ENCODE peak calls at places on chromosome 6, in seven cellular contexts. One of them, this sample, is unnamed.

GRCh38 chr6:19838442-19839236 is 1.5 kb downstream of the ID4 start:
- DNase-seq in caudate nucleus: no peak
- DNase-seq in neural crest cell: peak; percentile 37
- DNase-seq in GOT3: no peak
- DNase-seq in Daoy: peak; percentile 61
- DNase-seq in EL: peak; percentile 21
- DNase-seq in GM12865: peak; percentile 35
- DNase-seq in this sample: no peak

GRCh38 chr6:21887301-21888185 is 294.0 kb downstream of the SOX4 start:
- DNase-seq in EL: no peak
- DNase-seq in GOT3: no peak
- DNase-seq in GM12865: no peak
- DNase-seq in Daoy: no peak
- DNase-seq in caudate nucleus: no peak
- DNase-seq in neural crest cell: no peak
- DNase-seq in this sample: no peak

GRCh38 chr6:78525961-78526360 is 341.4 kb upstream of the IRAK1BP1 start:
- DNase-seq in GOT3: no peak
- DNase-seq in GM12865: no peak
- DNase-seq in EL: no peak
- DNase-seq in neural crest cell: no peak
- DNase-seq in caudate nucleus: peak; percentile 5
- DNase-seq in Daoy: no peak
- DNase-seq in this sample: no peak

GRCh38 chr6:117206951-117207687 is 58.2 kb upstream of the VGLL2 start:
- DNase-seq in GOT3: no peak
- DNase-seq in GM12865: no peak
- DNase-seq in caudate nucleus: no peak
- DNase-seq in Daoy: peak; percentile 3
- DNase-seq in EL: peak; percentile 23
- DNase-seq in neural crest cell: no peak
- DNase-seq in this sample: no peak

GRCh38 chr6:36616888-36617521 is 22.8 kb downstream of the SRSF3 start:
- DNase-seq in GOT3: no peak
- DNase-seq in neural crest cell: no peak
- DNase-seq in caudate nucleus: no peak
- DNase-seq in Daoy: peak; percentile 91
- DNase-seq in EL: peak; percentile 69
- DNase-seq in GM12865: peak; percentile 40
- DNase-seq in this sample: no peak

GRCh38 chr6:141988954-141989705 is 143.6 kb upstream of the GJE1 start:
- DNase-seq in GM12865: peak; percentile 51
- DNase-seq in GOT3: no peak
- DNase-seq in caudate nucleus: no peak
- DNase-seq in neural crest cell: peak; percentile 6
- DNase-seq in EL: peak; percentile 80
- DNase-seq in Daoy: peak; percentile 67
- DNase-seq in this sample: peak; percentile 63

GRCh38 chr6:157982580-157983438 is 1.1 kb downstream of the SYNJ2 start:
- DNase-seq in GM12865: peak; percentile 35
- DNase-seq in EL: peak; percentile 65
- DNase-seq in Daoy: peak; percentile 84
- DNase-seq in caudate nucleus: no peak
- DNase-seq in GOT3: no peak
- DNase-seq in neural crest cell: no peak
- DNase-seq in this sample: no peak

GRCh38 chr6:113823916-113824315 is 33.2 kb upstream of the MARCKS start:
- DNase-seq in EL: no peak
- DNase-seq in Daoy: no peak
- DNase-seq in caudate nucleus: no peak
- DNase-seq in GOT3: no peak
- DNase-seq in neural crest cell: no peak
- DNase-seq in GM12865: no peak
- DNase-seq in this sample: no peak

GRCh38 chr6:113854531-113855499 is 2.3 kb upstream of the MARCKS start:
- DNase-seq in neural crest cell: peak; percentile 81
- DNase-seq in GM12865: peak; percentile 91
- DNase-seq in caudate nucleus: peak; percentile 87
- DNase-seq in GOT3: no peak
- DNase-seq in EL: peak; percentile 92
- DNase-seq in Daoy: peak; percentile 91
- DNase-seq in this sample: no peak

GRCh38 chr6:105991561-105992314 is 94.4 kb upstream of the PRDM1 start:
- DNase-seq in Daoy: peak; percentile 14
- DNase-seq in GM12865: peak; percentile 56
- DNase-seq in caudate nucleus: no peak
- DNase-seq in neural crest cell: no peak
- DNase-seq in EL: peak; percentile 25
- DNase-seq in GOT3: no peak
- DNase-seq in this sample: no peak

GRCh38 chr6:5422321-5422915 is 161.1 kb downstream of the FARS2 start:
- DNase-seq in Daoy: peak; percentile 56
- DNase-seq in EL: peak; percentile 16
- DNase-seq in neural crest cell: no peak
- DNase-seq in GOT3: no peak
- DNase-seq in caudate nucleus: no peak
- DNase-seq in GM12865: peak; percentile 45
- DNase-seq in this sample: peak; percentile 33

GRCh38 chr6:30885999-30886896 is 1.9 kb downstream of the DDR1 start:
- DNase-seq in GM12865: no peak
- DNase-seq in neural crest cell: peak; percentile 56
- DNase-seq in Daoy: peak; percentile 89
- DNase-seq in caudate nucleus: peak; percentile 77
- DNase-seq in EL: peak; percentile 95
- DNase-seq in GOT3: no peak
- DNase-seq in this sample: no peak

GRCh38 chr6:28537065-28537464 is 11.4 kb downstream of the GPX5 start:
- DNase-seq in caudate nucleus: no peak
- DNase-seq in Daoy: peak; percentile 63
- DNase-seq in GOT3: no peak
- DNase-seq in EL: peak; percentile 17
- DNase-seq in GM12865: peak; percentile 3
- DNase-seq in neural crest cell: peak; percentile 47
- DNase-seq in this sample: no peak

GRCh38 chr6:121247386-121247785 is 86.9 kb downstream of the TBC1D32 start:
- DNase-seq in GM12865: peak; percentile 11
- DNase-seq in EL: peak; percentile 46
- DNase-seq in caudate nucleus: no peak
- DNase-seq in GOT3: no peak
- DNase-seq in neural crest cell: no peak
- DNase-seq in Daoy: no peak
- DNase-seq in this sample: no peak

GRCh38 chr6:170237999-170238740 is 52.7 kb downstream of the DLL1 start:
- DNase-seq in EL: no peak
- DNase-seq in neural crest cell: no peak
- DNase-seq in caudate nucleus: no peak
- DNase-seq in GM12865: no peak
- DNase-seq in GOT3: no peak
- DNase-seq in Daoy: no peak
- DNase-seq in this sample: no peak

GRCh38 chr6:74256387-74257180 is 560.6 kb downstream of the CD109 start:
- DNase-seq in GM12865: no peak
- DNase-seq in neural crest cell: no peak
- DNase-seq in GOT3: no peak
- DNase-seq in caudate nucleus: no peak
- DNase-seq in EL: no peak
- DNase-seq in Daoy: no peak
- DNase-seq in this sample: no peak

GRCh38 chr6:25250878-25251277 is 28.3 kb upstream of the CARMIL1 start:
- DNase-seq in neural crest cell: no peak
- DNase-seq in GM12865: peak; percentile 65
- DNase-seq in EL: peak; percentile 48
- DNase-seq in caudate nucleus: peak; percentile 17
- DNase-seq in Daoy: peak; percentile 41
- DNase-seq in GOT3: no peak
- DNase-seq in this sample: no peak

GRCh38 chr6:169961772-169962561 is 210.5 kb downstream of the ERMARD start:
- DNase-seq in caudate nucleus: no peak
- DNase-seq in GM12865: no peak
- DNase-seq in neural crest cell: peak; percentile 61
- DNase-seq in EL: no peak
- DNase-seq in Daoy: peak; percentile 13
- DNase-seq in GOT3: no peak
- DNase-seq in this sample: peak; percentile 13

GRCh38 chr6:53616450-53617357 is 48.9 kb downstream of the KLHL31 start:
- DNase-seq in neural crest cell: no peak
- DNase-seq in GM12865: no peak
- DNase-seq in GOT3: no peak
- DNase-seq in EL: no peak
- DNase-seq in caudate nucleus: no peak
- DNase-seq in Daoy: no peak
- DNase-seq in this sample: no peak

GRCh38 chr6:168968228-168968627 is 285.4 kb downstream of the THBS2 start:
- DNase-seq in caudate nucleus: no peak
- DNase-seq in EL: peak; percentile 95
- DNase-seq in Daoy: peak; percentile 48
- DNase-seq in GOT3: peak; percentile 55
- DNase-seq in neural crest cell: no peak
- DNase-seq in GM12865: peak; percentile 54
- DNase-seq in this sample: no peak

GRCh38 chr6:52411911-52412310 is 8.2 kb upstream of the EFHC1 start:
- DNase-seq in GOT3: no peak
- DNase-seq in EL: no peak
- DNase-seq in caudate nucleus: no peak
- DNase-seq in GM12865: no peak
- DNase-seq in neural crest cell: no peak
- DNase-seq in Daoy: no peak
- DNase-seq in this sample: no peak

GRCh38 chr6:148379481-148379880 is 36.8 kb downstream of the SASH1 start:
- DNase-seq in GM12865: no peak
- DNase-seq in EL: no peak
- DNase-seq in GOT3: no peak
- DNase-seq in neural crest cell: no peak
- DNase-seq in Daoy: no peak
- DNase-seq in caudate nucleus: no peak
- DNase-seq in this sample: no peak

GRCh38 chr6:3418521-3419060 is 38.3 kb downstream of the SLC22A23 start:
- DNase-seq in GM12865: no peak
- DNase-seq in caudate nucleus: no peak
- DNase-seq in GOT3: no peak
- DNase-seq in Daoy: peak; percentile 17
- DNase-seq in EL: no peak
- DNase-seq in neural crest cell: no peak
- DNase-seq in this sample: no peak

GRCh38 chr6:35096129-35096852 is 44.8 kb downstream of the TCP11 start:
- DNase-seq in Daoy: peak; percentile 80
- DNase-seq in caudate nucleus: no peak
- DNase-seq in EL: peak; percentile 93
- DNase-seq in GOT3: no peak
- DNase-seq in GM12865: no peak
- DNase-seq in neural crest cell: no peak
- DNase-seq in this sample: no peak

GRCh38 chr6:106098383-106099234 is 12.5 kb downstream of the PRDM1 start:
- DNase-seq in neural crest cell: no peak
- DNase-seq in GOT3: no peak
- DNase-seq in GM12865: peak; percentile 89
- DNase-seq in Daoy: peak; percentile 63
- DNase-seq in caudate nucleus: no peak
- DNase-seq in EL: peak; percentile 77
- DNase-seq in this sample: no peak

GRCh38 chr6:137271245-137272183 is 52.3 kb upstream of the IFNGR1 start:
- DNase-seq in caudate nucleus: no peak
- DNase-seq in Daoy: peak; percentile 49
- DNase-seq in GOT3: no peak
- DNase-seq in GM12865: peak; percentile 69
- DNase-seq in neural crest cell: no peak
- DNase-seq in EL: peak; percentile 49
- DNase-seq in this sample: no peak

GRCh38 chr6:43859213-43859612 is 89.2 kb downstream of the VEGFA start:
- DNase-seq in EL: no peak
- DNase-seq in Daoy: no peak
- DNase-seq in neural crest cell: no peak
- DNase-seq in GOT3: no peak
- DNase-seq in caudate nucleus: no peak
- DNase-seq in GM12865: no peak
- DNase-seq in this sample: no peak

GRCh38 chr6:169075211-169075621 is 178.4 kb downstream of the THBS2 start:
- DNase-seq in EL: no peak
- DNase-seq in caudate nucleus: no peak
- DNase-seq in Daoy: peak; percentile 29
- DNase-seq in GOT3: no peak
- DNase-seq in neural crest cell: no peak
- DNase-seq in GM12865: no peak
- DNase-seq in this sample: no peak

GRCh38 chr6:112234596-112234995 is 19.8 kb downstream of the LAMA4 start:
- DNase-seq in caudate nucleus: no peak
- DNase-seq in EL: no peak
- DNase-seq in GOT3: no peak
- DNase-seq in Daoy: no peak
- DNase-seq in neural crest cell: no peak
- DNase-seq in GM12865: no peak
- DNase-seq in this sample: no peak

GRCh38 chr6:113317870-113318269 is 539.3 kb upstream of the MARCKS start:
- DNase-seq in GOT3: no peak
- DNase-seq in GM12865: no peak
- DNase-seq in neural crest cell: peak; percentile 10
- DNase-seq in caudate nucleus: no peak
- DNase-seq in EL: no peak
- DNase-seq in Daoy: no peak
- DNase-seq in this sample: no peak

GRCh38 chr6:141550471-141550870 is 582.3 kb upstream of the GJE1 start:
- DNase-seq in GOT3: no peak
- DNase-seq in EL: no peak
- DNase-seq in neural crest cell: no peak
- DNase-seq in GM12865: no peak
- DNase-seq in Daoy: no peak
- DNase-seq in caudate nucleus: no peak
- DNase-seq in this sample: no peak

GRCh38 chr6:14857501-14857900 is 388.4 kb upstream of the JARID2 start:
- DNase-seq in EL: no peak
- DNase-seq in caudate nucleus: no peak
- DNase-seq in neural crest cell: no peak
- DNase-seq in GOT3: no peak
- DNase-seq in GM12865: peak; percentile 15
- DNase-seq in Daoy: no peak
- DNase-seq in this sample: no peak

GRCh38 chr6:167703347-167703746 is 123.4 kb upstream of the AFDN start:
- DNase-seq in GM12865: no peak
- DNase-seq in caudate nucleus: no peak
- DNase-seq in EL: no peak
- DNase-seq in GOT3: no peak
- DNase-seq in neural crest cell: no peak
- DNase-seq in Daoy: no peak
- DNase-seq in this sample: no peak

GRCh38 chr6:129938242-129939020 is 77.3 kb upstream of the TMEM244 start:
- DNase-seq in caudate nucleus: no peak
- DNase-seq in neural crest cell: no peak
- DNase-seq in Daoy: no peak
- DNase-seq in EL: no peak
- DNase-seq in GOT3: no peak
- DNase-seq in GM12865: no peak
- DNase-seq in this sample: no peak

GRCh38 chr6:116410945-116411623 is 40.3 kb downstream of the DSE start:
- DNase-seq in GOT3: no peak
- DNase-seq in EL: peak; percentile 47
- DNase-seq in Daoy: no peak
- DNase-seq in caudate nucleus: peak; percentile 34
- DNase-seq in neural crest cell: no peak
- DNase-seq in GM12865: no peak
- DNase-seq in this sample: no peak

GRCh38 chr6:29967379-29968010 is 25.2 kb downstream of the HLA-A start:
- DNase-seq in Daoy: peak; percentile 69
- DNase-seq in GM12865: no peak
- DNase-seq in caudate nucleus: no peak
- DNase-seq in GOT3: no peak
- DNase-seq in EL: no peak
- DNase-seq in neural crest cell: no peak
- DNase-seq in this sample: no peak

GRCh38 chr6:4565301-4566250 is 210.6 kb upstream of the CDYL start:
- DNase-seq in GM12865: no peak
- DNase-seq in neural crest cell: no peak
- DNase-seq in Daoy: no peak
- DNase-seq in EL: no peak
- DNase-seq in caudate nucleus: no peak
- DNase-seq in GOT3: no peak
- DNase-seq in this sample: no peak

GRCh38 chr6:18247002-18247401 is 17.3 kb downstream of the DEK start:
- DNase-seq in GM12865: no peak
- DNase-seq in neural crest cell: no peak
- DNase-seq in caudate nucleus: no peak
- DNase-seq in EL: no peak
- DNase-seq in Daoy: no peak
- DNase-seq in GOT3: no peak
- DNase-seq in this sample: no peak